ENCODE peak calls at places on chromosomes 3 and 15, in six cellular contexts. P is kidney, V is coronary artery, B is epithelial cell of proximal tubule, Q is colonic mucosa, W is tibial artery. L is an unnamed sample.

GRCh38 chr3:13031621-13032020 is 41.6 kb downstream of the IQSEC1 start:
- DNase-seq in W (no peak), Q (no peak), B (no peak), V (no peak), P (no peak), L (no peak)

GRCh38 chr15:51969728-51970127 is 1.9 kb downstream of the LEO1 start:
- DNase-seq in V (no peak), Q (no peak), W (no peak), P (no peak), B (no peak), L (no peak)

GRCh38 chr3:181727122-181728036 is 15.7 kb downstream of the SOX2 start:
- DNase-seq in W (no peak), P (no peak), B (no peak), Q (no peak), V (no peak), L (no peak)

GRCh38 chr15:59791646-59792208 is 102.6 kb upstream of the BNIP2 start:
- DNase-seq in B (no peak), W (no peak), Q (no peak), P (no peak), V (no peak), L (no peak)

GRCh38 chr15:66981746-66982145 is 83.7 kb upstream of the SMAD3 start:
- DNase-seq in W (no peak), P (no peak), V (no peak), Q (no peak), B (no peak), L (no peak)

GRCh38 chr3:72441284-72441994 is 406.8 kb downstream of the SHQ1 start:
- DNase-seq in W (no peak), B (no peak), V (no peak), Q (no peak), P (no peak), L (no peak)

GRCh38 chr15:25177955-25178801 is 223.4 kb downstream of the SNRPN start:
- DNase-seq in W (peak; percentile 17), Q (peak; percentile 7), P (peak; percentile 58), V (no peak), B (no peak), L (no peak)

GRCh38 chr15:73794501-73795133 is 41.5 kb upstream of the INSYN1 start:
- DNase-seq in W (no peak), V (no peak), P (no peak), Q (no peak), B (no peak), L (no peak)

GRCh38 chr3:179233043-179233442 is 17.9 kb downstream of the KCNMB3 start:
- DNase-seq in Q (no peak), W (no peak), V (no peak), P (no peak), B (no peak), L (no peak)

GRCh38 chr15:100694381-100695012 is 92.1 kb downstream of the ASB7 start:
- DNase-seq in B (no peak), W (no peak), P (peak; percentile 82), Q (peak; percentile 18), V (peak; percentile 52), L (no peak)

GRCh38 chr3:7241584-7242302 is 380.8 kb downstream of the GRM7 start:
- DNase-seq in B (no peak), P (no peak), W (no peak), V (no peak), Q (no peak), L (no peak)

GRCh38 chr3:148223266-148223665 is 474.4 kb upstream of the AGTR1 start:
- DNase-seq in Q (no peak), V (no peak), P (no peak), W (no peak), B (no peak), L (no peak)

GRCh38 chr3:133293397-133294107 is 106.3 kb upstream of the BFSP2 start:
- DNase-seq in V (no peak), B (no peak), P (no peak), Q (no peak), W (no peak), L (no peak)

GRCh38 chr3:183394150-183394549 is 34.3 kb downstream of the MCF2L2 start:
- DNase-seq in P (no peak), W (no peak), Q (no peak), B (peak; percentile 42), V (no peak), L (no peak)

GRCh38 chr3:13158871-13159270 is 85.6 kb upstream of the IQSEC1 start:
- DNase-seq in P (no peak), Q (no peak), V (no peak), W (no peak), B (no peak), L (no peak)

GRCh38 chr3:187139126-187139894 is at the start of gene RPL39L:
- DNase-seq in V (peak; percentile 87), P (peak; percentile 93), W (peak; percentile 73), B (peak; percentile 27), Q (peak; percentile 88), L (no peak)

GRCh38 chr15:68333775-68334470 is 56.4 kb downstream of the FEM1B start:
- DNase-seq in B (no peak), Q (no peak), V (no peak), P (peak; percentile 91), W (peak; percentile 52), L (no peak)

GRCh38 chr3:141379250-141379872 is 11.1 kb downstream of the ZBTB38 start:
- DNase-seq in W (no peak), P (no peak), Q (no peak), V (no peak), B (no peak), L (no peak)

GRCh38 chr3:61573441-61573840 is 12.1 kb downstream of the PTPRG start:
- DNase-seq in V (no peak), W (no peak), B (no peak), Q (no peak), P (no peak), L (no peak)

GRCh38 chr3:146747928-146748327 is 142.8 kb upstream of the PLSCR5 start:
- DNase-seq in P (no peak), V (no peak), B (no peak), W (no peak), Q (no peak), L (no peak)

GRCh38 chr15:65916664-65917406 is 47.5 kb downstream of the RAB11A start:
- DNase-seq in P (peak; percentile 83), Q (no peak), B (no peak), W (peak; percentile 31), V (no peak), L (no peak)

GRCh38 chr3:64318670-64319271 is 93.5 kb upstream of the PRICKLE2 start:
- DNase-seq in Q (no peak), V (no peak), W (no peak), B (no peak), P (no peak), L (no peak)

GRCh38 chr3:180282386-180282785 is 245.6 kb upstream of the PEX5L start:
- DNase-seq in V (no peak), Q (no peak), B (no peak), P (no peak), W (no peak), L (no peak)

GRCh38 chr15:98292442-98293240 is 332.1 kb downstream of the ARRDC4 start:
- DNase-seq in P (no peak), V (no peak), W (peak; percentile 27), Q (peak; percentile 61), B (no peak), L (peak; percentile 7)

GRCh38 chr3:48475188-48475587 is 28.7 kb downstream of the ATRIP start:
- DNase-seq in V (no peak), P (peak; percentile 48), B (no peak), Q (no peak), W (no peak), L (no peak)

GRCh38 chr15:93553167-93553566 is 464.2 kb upstream of the RGMA start:
- DNase-seq in V (no peak), B (no peak), Q (no peak), W (no peak), P (no peak), L (no peak)

GRCh38 chr3:88882121-88882520 is 225.3 kb upstream of the EPHA3 start:
- DNase-seq in Q (no peak), W (no peak), V (no peak), B (peak; percentile 9), P (no peak), L (no peak)

DNA sequence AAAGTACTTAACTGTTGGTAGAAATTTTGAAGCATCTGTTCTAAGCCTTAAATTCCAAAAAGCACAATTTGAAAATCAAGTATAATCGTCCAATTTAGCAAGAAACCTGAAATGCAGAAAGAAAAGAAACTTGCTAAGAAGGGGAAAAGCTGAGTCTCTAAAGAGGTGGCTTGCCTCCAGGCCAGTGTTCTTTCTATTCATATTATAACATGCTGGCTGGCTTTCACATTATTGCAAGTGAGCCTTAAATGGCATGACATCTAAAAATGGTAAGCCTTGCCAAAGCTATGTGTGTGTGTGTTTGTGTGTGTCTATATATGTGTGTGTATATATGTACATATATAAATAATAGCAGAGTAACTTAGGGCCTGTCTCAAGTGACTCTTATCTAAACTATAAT is 89.5 kb downstream of the FGF12 start:
- DNase-seq in B (no peak), Q (no peak), P (no peak), V (no peak), W (no peak), L (no peak)
- TF ChIP-seq CTCF in B (no peak), Q (no peak), P (no peak), V (no peak), W (no peak), L (no peak)

GRCh38 chr3:138950701-138951100 is 3.7 kb downstream of the FOXL2NB start:
- DNase-seq in V (peak; percentile 21), P (no peak), W (no peak), B (no peak), Q (no peak), L (no peak)
- H3K4me3 ChIP-seq in V (peak overlapping the region; percentile 65), P (no peak overlapping the region), W (no peak overlapping the region), B (no peak overlapping the region), Q (no peak overlapping the region), L (no peak overlapping the region)

GRCh38 chr3:111762535-111762934 is 96.5 kb upstream of the PHLDB2 start:
- DNase-seq in P (no peak), B (no peak), Q (no peak), V (no peak), W (no peak), L (no peak)

GRCh38 chr3:111763101-111763500 is 96.0 kb upstream of the PHLDB2 start:
- DNase-seq in V (no peak), P (no peak), B (no peak), Q (no peak), W (no peak), L (no peak)

GRCh38 chr3:111763968-111764367 is 95.1 kb upstream of the PHLDB2 start:
- DNase-seq in B (peak; percentile 72), Q (no peak), P (no peak), W (peak; percentile 60), V (no peak), L (no peak)

GRCh38 chr3:111765136-111765535 is 93.9 kb upstream of the PHLDB2 start:
- DNase-seq in W (no peak), P (no peak), Q (no peak), B (no peak), V (no peak), L (no peak)

DNA sequence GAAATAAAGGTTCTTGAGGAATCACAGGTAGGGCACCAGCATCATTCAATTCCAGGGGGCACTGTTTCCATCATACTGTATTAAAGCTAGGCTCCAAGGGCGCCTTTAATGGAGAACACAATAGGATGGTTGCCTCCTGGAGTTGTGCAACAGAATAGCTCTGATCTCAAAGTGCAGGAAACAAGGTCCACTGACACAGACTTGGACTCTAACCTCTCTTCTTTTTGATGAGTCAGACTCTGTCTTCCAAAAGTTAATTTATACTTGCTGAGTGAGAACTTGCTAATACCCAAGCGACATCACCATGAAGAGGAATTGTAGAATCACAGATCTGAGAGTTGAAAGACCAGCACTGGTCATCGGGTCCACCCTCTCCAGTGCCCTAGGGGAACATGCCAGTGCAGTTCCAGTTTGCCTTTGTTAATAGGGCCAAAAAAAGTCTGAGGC is 94.4 kb upstream of the PHLDB2 start:
- DNase-seq in B (peak; percentile 89), Q (no peak), V (no peak), W (no peak), P (no peak), L (no peak)
- TF ChIP-seq CTCF in B (peak; percentile 63), Q (no peak), V (no peak), W (no peak), P (no peak), L (peak; percentile 35)

GRCh38 chr3:150761831-150762661 is 923 bp downstream of the SIAH2 start:
- DNase-seq in Q (peak; percentile 80), P (peak; percentile 85), W (peak; percentile 81), V (peak; percentile 83), B (no peak), L (no peak)
- H3K4me3 ChIP-seq in Q (peak overlapping the region; percentile 72), P (peak overlapping the region; percentile 93), W (peak overlapping the region; percentile 77), V (peak overlapping the region; percentile 72), B (peak overlapping the region; percentile 70), L (peak overlapping the region; percentile 93)